ENCODE peak calls at places on chromosomes 4 and X, in four cellular contexts. Q is K562, F is GM12878, L is IMR-90. Y is an unnamed sample.

GRCh38 chr4:139560396-139561084 is 4.5 kb upstream of the SETD7 start:
- DNase-seq in F (no peak), Q (no peak), L (no peak), Y (no peak)

GRCh38 chr4:39975488-39976089 is 2.1 kb downstream of the PDS5A start:
- DNase-seq in F (no peak), L (peak; percentile 86), Q (no peak), Y (no peak)

GRCh38 chr4:10078481-10079233 is 37.9 kb downstream of the WDR1 start:
- DNase-seq in L (no peak), F (no peak), Q (no peak), Y (no peak)

GRCh38 chr4:24690436-24690835 is 104.9 kb upstream of the SOD3 start:
- DNase-seq in Q (no peak), F (no peak), L (peak; percentile 11), Y (no peak)

GRCh38 chr4:3513807-3514206 is 18.4 kb downstream of the LRPAP1 start:
- DNase-seq in Q (no peak), F (no peak), L (no peak), Y (no peak)

GRCh38 chr4:39931441-39931901 is 46.2 kb downstream of the PDS5A start:
- DNase-seq in L (no peak), F (no peak), Q (no peak), Y (no peak)

GRCh38 chrX:41921492-41922124 is 1.7 kb downstream of the CASK start:
- DNase-seq in L (peak; percentile 37), Q (no peak), F (peak; percentile 45), Y (no peak)

GRCh38 chr4:124146071-124146470 is 566.5 kb downstream of the ANKRD50 start:
- DNase-seq in L (no peak), Q (no peak), F (no peak), Y (no peak)

GRCh38 chrX:129540725-129541184 is 696 bp downstream of the OCRL start:
- DNase-seq in F (no peak), Q (no peak), L (no peak), Y (peak; percentile 44)

GRCh38 chr4:187073820-187074219 is 350.2 kb upstream of the FAT1 start:
- DNase-seq in F (no peak), Q (no peak), L (no peak), Y (no peak)

GRCh38 chrX:111010151-111010550 is 85.8 kb upstream of the PAK3 start:
- DNase-seq in F (no peak), L (no peak), Q (no peak), Y (no peak)

GRCh38 chr4:158912390-158913175 is 143.8 kb downstream of the FNIP2 start:
- DNase-seq in Q (no peak), F (no peak), L (peak; percentile 81), Y (no peak)

GRCh38 chr4:169407217-169407845 is 136.6 kb upstream of the SH3RF1 start:
- DNase-seq in L (peak; percentile 66), F (no peak), Q (no peak), Y (no peak)

GRCh38 chr4:124334119-124334518 is 378.4 kb downstream of the ANKRD50 start:
- DNase-seq in L (peak; percentile 89), Q (peak; percentile 8), F (no peak), Y (no peak)

GRCh38 chr4:78313754-78314120 is 237.8 kb upstream of the ANXA3 start:
- DNase-seq in F (no peak), L (no peak), Q (no peak), Y (no peak)

GRCh38 chr4:147492761-147493160 is 11.9 kb downstream of the EDNRA start:
- DNase-seq in F (peak; percentile 27), L (peak; percentile 87), Q (no peak), Y (no peak)

GRCh38 chr4:82753725-82754410 is 44.7 kb downstream of the SCD5 start:
- DNase-seq in L (peak; percentile 28), F (no peak), Q (no peak), Y (no peak)

GRCh38 chr4:80423553-80424224 is 88.2 kb downstream of the CFAP299 start:
- DNase-seq in L (peak; percentile 19), F (no peak), Q (no peak), Y (no peak)

GRCh38 chrX:109889289-109890006 is 113.5 kb upstream of the TMEM164 start:
- DNase-seq in L (peak; percentile 27), Q (no peak), F (peak; percentile 26), Y (no peak)

GRCh38 chr4:180550106-180550505 is 1693.1 kb upstream of the TENM3 start:
- DNase-seq in Q (no peak), L (no peak), F (no peak), Y (no peak)

GRCh38 chr4:178306565-178306964 is 864.3 kb upstream of the AGA start:
- DNase-seq in Q (no peak), L (peak; percentile 7), F (no peak), Y (no peak)

GRCh38 chrX:50483283-50483682 is 12.7 kb upstream of the DGKK start:
- DNase-seq in F (no peak), Q (no peak), L (no peak), Y (no peak)

GRCh38 chrX:48558270-48558669 is 16.0 kb upstream of the RBM3 start:
- DNase-seq in L (peak; percentile 87), Q (no peak), F (no peak), Y (no peak)

GRCh38 chr4:104446431-104446925 is 48.2 kb downstream of the CXXC4 start:
- DNase-seq in L (no peak), Q (no peak), F (no peak), Y (no peak)

GRCh38 chr4:10732235-10732975 is 47.8 kb upstream of the CLNK start:
- DNase-seq in Q (no peak), F (peak; percentile 83), L (no peak), Y (no peak)

GRCh38 chrX:44344194-44344593 is 722 bp upstream of the EFHC2 start:
- DNase-seq in F (no peak), L (no peak), Q (peak; percentile 59), Y (no peak)

GRCh38 chrX:106959897-106960296 is 39.7 kb downstream of the CLDN2 start:
- DNase-seq in Q (no peak), F (no peak), L (peak; percentile 33), Y (no peak)

GRCh38 chrX:37454537-37455285 is 105.5 kb downstream of the PRRG1 start:
- DNase-seq in L (peak; percentile 29), Q (no peak), F (no peak), Y (no peak)

GRCh38 chr4:6732441-6733357 is 16.7 kb downstream of the BLOC1S4 start:
- DNase-seq in F (no peak), Q (peak; percentile 89), L (peak; percentile 94), Y (no peak)

GRCh38 chr4:13920901-13921300 is 293.4 kb upstream of the BOD1L1 start:
- DNase-seq in L (peak; percentile 100), F (no peak), Q (no peak), Y (peak; percentile 54)

GRCh38 chrX:130184857-130185256 is 13.1 kb downstream of the RAB33A start:
- DNase-seq in Q (no peak), F (no peak), L (no peak), Y (no peak)

GRCh38 chr4:157687971-157688370 is 467.4 kb downstream of the GRIA2 start:
- DNase-seq in L (no peak), F (no peak), Q (no peak), Y (no peak)

GRCh38 chr4:17613761-17614415 is 553 bp upstream of the MED28 start:
- DNase-seq in L (peak; percentile 87), Q (no peak), F (no peak), Y (no peak)

GRCh38 chrX:47091149-47091775 is 13.0 kb downstream of the RGN start:
- DNase-seq in L (peak; percentile 18), Q (no peak), F (peak; percentile 31), Y (no peak)

GRCh38 chr4:71449040-71449439 is 110.2 kb downstream of the SLC4A4 start:
- DNase-seq in Q (no peak), F (no peak), L (no peak), Y (no peak)
- TF ChIP-seq CHD1 in Q (no peak), F (no peak), L (no peak), Y (no peak)

GRCh38 chrX:123274796-123275195 is 90.7 kb downstream of the GRIA3 start:
- DNase-seq in L (no peak), F (no peak), Q (no peak), Y (no peak)
- TF ChIP-seq CEBPB in L (no peak), F (no peak), Q (no peak), Y (no peak)

GRCh38 chr4:115152081-115152480 is 38.7 kb upstream of the NDST4 start:
- DNase-seq in L (no peak), Q (no peak), F (peak; percentile 0), Y (no peak)

GRCh38 chr4:115159141-115159540 is 45.7 kb upstream of the NDST4 start:
- DNase-seq in F (no peak), L (no peak), Q (no peak), Y (no peak)

GRCh38 chr4:115154826-115155225 is 41.4 kb upstream of the NDST4 start:
- DNase-seq in F (no peak), Q (no peak), L (no peak), Y (no peak)
- TF ChIP-seq CHD1 in F (no peak), Q (no peak), L (no peak), Y (no peak)

GRCh38 chr4:56424697-56425514 is 10.5 kb downstream of the PPAT start:
- DNase-seq in F (no peak), Q (peak; percentile 20), L (peak; percentile 45), Y (no peak)
- TF ChIP-seq CEBPB in F (no peak), Q (no peak), L (no peak), Y (no peak)

DNA sequence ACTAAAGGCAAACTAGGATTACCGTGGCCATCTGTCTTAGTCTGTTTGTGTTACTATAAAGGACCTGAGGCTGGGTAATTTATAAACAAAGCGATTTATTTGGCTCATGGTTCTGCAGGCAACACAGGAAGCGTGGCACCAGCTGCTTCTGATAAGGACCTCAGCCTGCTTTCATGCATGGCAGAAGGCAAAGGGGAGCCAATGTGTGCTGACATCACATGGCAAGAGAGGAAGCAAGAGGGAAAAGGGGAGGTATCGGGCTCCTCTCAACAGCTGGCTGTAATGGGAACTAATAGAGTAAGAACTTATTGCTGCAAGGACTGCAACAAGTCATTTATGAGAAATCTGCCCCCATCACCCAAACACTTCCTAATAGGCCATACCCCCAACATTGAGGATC is 376.6 kb downstream of the GPM6A start:
- DNase-seq in Q (no peak), F (no peak), L (peak; percentile 47), Y (no peak)
- TF ChIP-seq CHD1 in Q (no peak), F (no peak), L (no peak), Y (no peak)

DNA sequence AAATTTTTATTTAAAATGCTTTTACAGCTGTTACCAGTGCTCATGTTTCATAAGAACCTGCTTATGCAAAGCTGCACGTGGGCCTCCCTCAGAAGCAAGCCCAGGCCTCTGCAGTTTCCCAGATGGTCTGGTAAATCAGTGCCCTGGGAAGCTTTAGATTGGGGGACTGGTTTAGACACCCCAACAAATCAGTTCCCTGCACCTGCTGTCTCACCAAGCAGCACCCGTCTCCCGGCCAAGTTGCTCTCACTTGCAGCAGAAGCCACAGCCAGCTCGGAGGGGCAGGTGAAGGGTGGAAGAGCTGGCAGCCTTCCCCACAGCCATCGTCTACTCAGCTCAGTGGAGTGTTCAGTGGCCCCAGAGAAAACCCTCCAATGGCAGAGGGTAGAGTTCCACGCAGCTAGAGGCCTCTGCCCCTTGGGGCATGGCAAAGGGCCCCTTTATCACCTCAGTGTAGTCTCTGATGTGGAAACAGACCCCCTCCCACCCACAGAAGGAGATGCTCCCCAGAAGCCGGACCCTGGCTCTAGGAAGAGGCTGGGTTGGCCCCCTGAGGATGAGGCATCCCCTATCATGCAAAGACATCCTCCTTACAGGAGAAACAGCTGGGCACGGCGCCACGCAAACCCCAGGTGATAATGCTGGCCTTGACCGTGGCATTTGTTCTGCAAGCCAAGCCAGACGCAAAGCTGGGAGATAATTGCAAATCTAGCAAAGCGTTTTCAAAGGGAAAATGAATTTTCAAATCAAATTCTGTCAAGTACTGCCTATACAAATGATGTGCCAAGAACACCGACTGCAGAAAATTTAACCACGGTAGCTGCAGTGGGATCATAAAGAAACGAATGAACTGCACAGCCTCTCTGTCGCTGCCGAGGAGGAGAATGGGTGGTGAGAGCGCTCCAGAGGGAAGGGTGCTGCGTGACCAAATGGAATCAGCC is 51.9 kb downstream of the ZFYVE28 start:
- DNase-seq in F (no peak), L (peak; percentile 10), Q (no peak), Y (no peak)
- TF ChIP-seq CEBPB in F (no peak), L (no peak), Q (no peak), Y (no peak)

Y was measured in H1.